ENCODE peak calls at places on chromosome 17, in eight cellular contexts. G is A673; W is CD8-positive, alpha-beta memory T cell; E is small intestine; F is right lobe of liver; I is heart left ventricle; O is cardiac muscle cell; H is naive thymus-derived CD4-positive, alpha-beta T cell. L is an unnamed sample.

GRCh38 chr17:6075845-6076244 is 5.7 kb downstream of the WSCD1 start:
- DNase-seq in H (no peak), G (no peak), E (no peak), F (no peak), I (no peak), O (no peak), W (no peak), L (no peak)

GRCh38 chr17:40090234-40091111 is 9.9 kb downstream of the NR1D1 start:
- DNase-seq in O (no peak), I (peak; percentile 79), G (no peak), H (no peak), F (no peak), W (no peak), E (no peak), L (no peak)

GRCh38 chr17:49952912-49953497 is 16.0 kb upstream of the DLX4 start:
- DNase-seq in E (no peak), G (no peak), H (no peak), I (no peak), F (no peak), O (peak; percentile 21), W (no peak), L (no peak)

GRCh38 chr17:28370035-28370743 is at the start of gene VTN:
- DNase-seq in F (peak; percentile 89), E (peak; percentile 82), G (peak; percentile 9), W (no peak), I (peak; percentile 73), O (peak; percentile 91), H (no peak), L (no peak)

GRCh38 chr17:56592487-56593072 is 919 bp upstream of the NOG start:
- DNase-seq in I (peak; percentile 48), E (peak; percentile 20), H (peak; percentile 83), G (peak; percentile 77), O (peak; percentile 49), F (peak; percentile 64), W (peak; percentile 36), L (peak; percentile 51)

GRCh38 chr17:44558349-44559287 is 1.3 kb downstream of the FZD2 start:
- DNase-seq in F (peak; percentile 21), O (no peak), G (no peak), W (no peak), I (no peak), E (no peak), H (no peak), L (peak; percentile 3)

GRCh38 chr17:13635951-13636350 is 34.2 kb upstream of the HS3ST3A1 start:
- DNase-seq in G (no peak), I (no peak), W (no peak), H (no peak), E (no peak), F (no peak), O (peak; percentile 59), L (no peak)

GRCh38 chr17:83176956-83177583 is 97.7 kb downstream of the METRNL start:
- DNase-seq in W (no peak), H (peak; percentile 13), E (no peak), O (no peak), G (no peak), I (no peak), F (no peak), L (no peak)

GRCh38 chr17:42023524-42024349 is 3.8 kb downstream of the NKIRAS2 start:
- DNase-seq in W (no peak), O (peak; percentile 54), H (no peak), G (no peak), I (peak; percentile 47), F (peak; percentile 65), E (no peak), L (no peak)

GRCh38 chr17:32914181-32914580 is 13.8 kb upstream of the TMEM98 start:
- DNase-seq in G (no peak), E (no peak), H (no peak), I (no peak), F (no peak), O (no peak), W (no peak), L (no peak)

GRCh38 chr17:15340966-15341365 is 431 bp downstream of the TEKT3 start:
- DNase-seq in W (no peak), E (no peak), O (no peak), F (no peak), I (no peak), G (no peak), H (no peak), L (no peak)

GRCh38 chr17:82690786-82691489 is 7.6 kb downstream of the RAB40B start:
- DNase-seq in E (no peak), G (no peak), I (no peak), F (no peak), H (no peak), O (no peak), W (no peak), L (no peak)

GRCh38 chr17:4634981-4635380 is 6.5 kb downstream of the ALOX15 start:
- DNase-seq in F (no peak), W (no peak), G (no peak), E (no peak), O (no peak), H (no peak), I (no peak), L (no peak)

GRCh38 chr17:55601874-55602364 is 90.7 kb upstream of the SMIM36 start:
- DNase-seq in F (no peak), O (peak; percentile 79), G (peak; percentile 68), H (no peak), W (no peak), E (peak; percentile 5), I (no peak), L (peak; percentile 16)

GRCh38 chr17:32266389-32267269 is 997 bp downstream of the RHBDL3 start:
- DNase-seq in O (no peak), E (no peak), F (no peak), G (no peak), W (no peak), I (no peak), H (peak; percentile 54), L (no peak)

GRCh38 chr17:81924557-81925532 is 2.7 kb downstream of the MAFG start:
- DNase-seq in F (no peak), O (no peak), H (no peak), E (peak; percentile 89), W (no peak), I (no peak), G (no peak), L (no peak)

GRCh38 chr17:29586676-29587469 is 2.6 kb downstream of the GIT1 start:
- DNase-seq in I (peak; percentile 34), H (no peak), W (no peak), E (no peak), F (peak; percentile 16), G (no peak), O (no peak), L (no peak)
- H3K4me1 ChIP-seq in I (peaks cover 39% of the 10 kb centered on the region), H (peaks cover 45% of the 10 kb centered on the region), W (peaks cover 65% of the 10 kb centered on the region), E (peaks cover 9% of the 10 kb centered on the region), F (no peaks in the 10 kb centered on the region), G (peaks cover 55% of the 10 kb centered on the region), O (peaks cover 18% of the 10 kb centered on the region), L (peaks cover 69% of the 10 kb centered on the region)

DNA sequence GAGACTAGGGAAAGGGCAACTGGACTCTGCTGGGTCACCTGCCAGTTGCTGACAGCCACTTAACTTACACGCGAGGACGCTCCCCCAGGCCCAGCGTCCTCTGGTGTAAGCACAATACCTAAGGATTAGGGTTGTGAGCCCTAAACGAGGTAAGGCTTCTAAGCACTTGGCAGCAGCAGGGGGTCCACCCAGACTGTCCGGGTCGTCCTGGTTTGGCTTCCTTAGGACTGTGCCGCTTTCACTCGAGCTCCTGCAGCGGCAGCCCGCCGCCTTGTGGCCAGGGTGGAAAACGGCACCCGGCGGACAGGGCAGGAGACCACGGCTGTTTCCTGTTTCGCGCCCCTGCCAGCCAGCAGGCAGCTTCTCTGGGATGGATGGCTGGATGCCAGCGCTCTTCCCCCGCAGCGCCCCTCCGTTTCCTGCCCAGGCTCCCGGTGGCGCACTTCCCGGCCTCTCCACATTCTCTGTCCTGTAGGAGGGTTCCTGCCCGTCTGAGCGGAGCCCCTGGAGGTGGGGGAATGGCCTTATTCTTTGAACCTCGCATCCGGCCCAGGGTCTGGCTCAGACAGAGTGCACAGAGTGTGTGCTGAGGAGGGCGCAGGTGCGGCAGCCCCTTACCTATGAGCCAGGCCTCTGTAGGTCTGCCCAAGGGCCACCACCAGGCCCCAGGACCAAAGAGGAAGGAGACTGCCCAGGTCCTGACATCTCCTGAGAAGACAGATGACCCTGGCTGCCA is 47.0 kb upstream of the AMZ2 start:
- DNase-seq in F (peak; percentile 82), O (peak; percentile 73), I (peak; percentile 82), H (peak; percentile 81), W (peak; percentile 74), G (peak; percentile 90), E (peak; percentile 62), L (peak; percentile 75)
- H3K4me3 ChIP-seq in F (peak overlapping the region; percentile 42), O (peak overlapping the region; percentile 14), I (peak overlapping the region; percentile 48), H (peak overlapping the region; percentile 56), W (peak overlapping the region; percentile 87), G (no peak overlapping the region), E (peak overlapping the region; percentile 30), L (peak overlapping the region; percentile 82)

DNA sequence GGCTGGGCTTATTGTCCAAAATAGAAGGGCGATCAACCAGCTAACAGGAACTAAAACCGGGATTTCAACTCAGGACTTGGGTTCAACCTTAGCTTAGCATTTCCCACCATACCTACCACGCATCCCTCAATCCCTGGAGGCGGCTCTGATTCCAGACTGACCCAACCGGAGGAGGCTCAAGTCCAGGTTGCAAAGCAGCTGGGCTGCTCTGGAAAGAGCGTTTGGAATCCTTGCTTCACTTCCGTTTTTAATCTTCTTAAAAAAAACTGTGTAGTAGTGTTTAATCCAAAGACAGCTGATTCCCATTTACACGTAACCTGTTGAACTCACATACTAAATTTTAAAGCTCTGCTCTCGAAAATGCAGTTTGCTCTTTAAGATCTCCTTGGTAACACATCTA is 50.0 kb downstream of the NXN start:
- DNase-seq in O (peak; percentile 54), E (no peak), I (no peak), G (no peak), W (no peak), H (no peak), F (no peak), L (no peak)
- H3K4me1 ChIP-seq in O (peaks cover 35% of the 10 kb centered on the region), E (no peaks in the 10 kb centered on the region), I (no peaks in the 10 kb centered on the region), G (no peaks in the 10 kb centered on the region), W (no peaks in the 10 kb centered on the region), H (no peaks in the 10 kb centered on the region), F (no peaks in the 10 kb centered on the region), L (no peaks in the 10 kb centered on the region)

DNA sequence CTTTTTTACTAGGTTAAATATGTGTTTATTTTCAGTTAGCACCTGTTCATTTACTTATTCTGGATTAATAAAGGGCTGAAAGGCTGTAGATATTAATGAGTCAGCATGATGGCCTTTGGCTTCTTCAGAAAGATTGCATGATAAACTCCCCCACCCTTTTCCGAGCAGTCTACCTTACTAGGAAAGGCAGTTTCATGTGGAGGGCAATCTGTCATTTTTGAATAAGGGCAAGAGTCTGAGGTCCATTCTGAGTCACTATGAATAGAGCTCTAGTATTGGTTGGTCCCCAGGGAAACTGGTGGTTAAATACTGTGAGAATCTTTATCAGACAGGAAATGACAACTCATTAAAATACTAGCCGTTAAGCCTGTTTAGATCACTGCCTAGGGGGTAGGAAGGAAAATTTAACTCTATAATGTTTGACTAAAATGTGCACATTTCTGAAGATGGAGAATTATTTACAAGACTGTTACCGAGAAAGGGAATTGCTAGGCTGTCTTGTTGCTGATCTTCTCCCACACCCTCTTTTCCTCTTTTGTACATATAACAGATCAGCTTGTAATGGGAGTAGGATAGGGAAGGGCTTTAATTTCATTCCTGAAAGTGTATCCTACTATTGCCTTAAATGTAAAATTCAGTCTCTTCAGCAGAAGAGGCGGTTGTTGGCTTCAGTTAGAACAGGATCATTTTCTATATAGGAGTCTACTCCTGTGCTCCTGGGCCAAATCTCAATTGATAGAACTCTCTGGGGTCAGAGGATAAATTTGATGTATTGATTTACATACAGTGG is 63.3 kb downstream of the TUBD1 start:
- DNase-seq in G (peak; percentile 99), E (peak; percentile 99), H (peak; percentile 51), O (peak; percentile 98), I (no peak), F (no peak), W (peak; percentile 18), L (peak; percentile 56)
- H3K4me3 ChIP-seq in G (peak overlapping the region; percentile 27), E (peak overlapping the region; percentile 9), H (no peak overlapping the region), O (no peak overlapping the region), I (no peak overlapping the region), F (peak overlapping the region; percentile 30), W (peak overlapping the region; percentile 50), L (peak overlapping the region; percentile 86)

L was measured in CD4-positive, CD25-positive, alpha-beta regulatory T cell.